ENCODE peak calls at places on chromosomes 5 and 9, in eight cellular contexts. L, E, P, W, M, K, V and S are unnamed samples. For H3K9me3, the result is how much of the 10 kb centered on the place peaks cover.

GRCh38 chr9:135526730-135527571 is 5.7 kb downstream of the LCN1 start:
- DNase-seq in L (peak), E (no peak), P (no peak), W (no peak), M (no peak), K (no peak), V (no peak), S (no peak)

GRCh38 chr9:127116946-127117345 is 5.5 kb downstream of the ANGPTL2 start:
- DNase-seq in L (no peak), E (no peak), P (no peak), W (peak), M (peak), K (no peak), V (no peak), S (no peak)

GRCh38 chr9:17613723-17614122 is 34.9 kb downstream of the SH3GL2 start:
- DNase-seq in L (peak), E (peak), P (no peak), W (peak), M (no peak), K (no peak), V (no peak), S (no peak)

GRCh38 chr9:82109626-82110025 is 121.1 kb downstream of the SPATA31D1 start:
- DNase-seq in L (no peak), E (no peak), P (no peak), W (no peak), M (no peak), K (no peak), V (no peak), S (no peak)

GRCh38 chr9:33139421-33140228 is 27.5 kb downstream of the B4GALT1 start:
- DNase-seq in L (peak), E (no peak), P (no peak), W (peak), M (no peak), K (no peak), V (no peak), S (peak)

GRCh38 chr9:37453827-37454226 is 11.4 kb downstream of the ZBTB5 start:
- DNase-seq in L (no peak), E (peak), P (no peak), W (no peak), M (no peak), K (no peak), V (no peak), S (no peak)

GRCh38 chr9:8784813-8785212 is 985.2 kb upstream of the DMAC1 start:
- DNase-seq in L (peak), E (no peak), P (no peak), W (no peak), M (no peak), K (no peak), V (no peak), S (no peak)

GRCh38 chr5:148428825-148429224 is 45.1 kb downstream of the FBXO38 start:
- DNase-seq in L (no peak), E (no peak), P (no peak), W (no peak), M (no peak), K (no peak), V (no peak), S (no peak)

GRCh38 chr5:4361626-4362281 is 766.1 kb downstream of the IRX1 start:
- DNase-seq in L (no peak), E (no peak), P (no peak), W (no peak), M (no peak), K (no peak), V (no peak), S (no peak)

GRCh38 chr5:112205840-112206239 is 213.2 kb downstream of the EPB41L4A start:
- DNase-seq in L (peak), E (no peak), P (no peak), W (no peak), M (no peak), K (no peak), V (no peak), S (no peak)

GRCh38 chr9:38737246-38737645 is 17.3 kb upstream of the FAM240B start:
- DNase-seq in L (no peak), E (no peak), P (no peak), W (no peak), M (no peak), K (peak), V (no peak), S (no peak)

GRCh38 chr5:14313986-14314690 is 171.0 kb downstream of the TRIO start:
- DNase-seq in L (no peak), E (no peak), P (no peak), W (no peak), M (no peak), K (no peak), V (no peak), S (no peak)

GRCh38 chr5:73274121-73274520 is 101.1 kb downstream of the TMEM174 start:
- DNase-seq in L (no peak), E (no peak), P (no peak), W (peak), M (no peak), K (no peak), V (no peak), S (no peak)

GRCh38 chr5:66324357-66324756 is 180.3 kb downstream of the SREK1 start:
- DNase-seq in L (no peak), E (no peak), P (no peak), W (no peak), M (no peak), K (no peak), V (no peak), S (no peak)

GRCh38 chr5:164306662-164307061 is 801.2 kb downstream of the MAT2B start:
- DNase-seq in L (no peak), E (no peak), P (no peak), W (no peak), M (no peak), K (no peak), V (no peak), S (no peak)

GRCh38 chr5:178793696-178794095 is 63.2 kb upstream of the ZNF354A start:
- DNase-seq in L (no peak), E (no peak), P (no peak), W (no peak), M (no peak), K (no peak), V (no peak), S (no peak)

GRCh38 chr5:178796165-178796945 is 63.4 kb upstream of the ZNF354B start:
- DNase-seq in L (no peak), E (no peak), P (no peak), W (no peak), M (no peak), K (no peak), V (no peak), S (no peak)

GRCh38 chr5:178791976-178792375 is 61.5 kb upstream of the ZNF354A start:
- DNase-seq in L (no peak), E (no peak), P (no peak), W (no peak), M (no peak), K (no peak), V (no peak), S (no peak)

GRCh38 chr5:178793156-178793555 is 62.7 kb upstream of the ZNF354A start:
- DNase-seq in L (peak), E (peak), P (no peak), W (no peak), M (peak), K (peak), V (peak), S (peak)

DNA sequence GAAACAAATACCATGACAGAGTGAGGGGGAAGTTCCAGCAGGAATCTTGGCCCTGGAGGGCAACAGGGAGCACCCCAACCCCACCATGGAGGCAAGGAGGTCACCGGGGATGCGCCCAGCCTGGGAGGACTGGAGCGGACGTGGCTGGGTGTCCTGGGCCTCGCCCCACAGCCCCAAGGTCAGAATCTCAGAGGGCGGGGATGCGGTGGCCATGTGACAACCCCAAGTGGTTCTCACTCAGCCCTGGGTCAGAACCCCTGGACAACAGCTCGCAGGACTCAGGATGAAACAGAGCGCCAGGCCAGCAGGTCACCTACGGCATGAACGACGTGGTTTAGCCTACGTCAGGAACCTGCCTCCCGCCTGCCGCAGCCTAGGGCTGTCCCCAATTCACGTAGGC is 64.0 kb upstream of the ZNF354A start:
- DNase-seq in L (no peak), E (no peak), P (no peak), W (no peak), M (no peak), K (no peak), V (no peak), S (no peak)
- H3K9me3 ChIP-seq in L (under half), E (under half), P (under half), W (under half), M (under half), K (under half), V (under half), S (under half)

GRCh38 chr5:60196382-60197113 is 303.0 kb upstream of the PDE4D start:
- DNase-seq in L (no peak), E (peak), P (no peak), W (peak), M (no peak), K (no peak), V (peak), S (peak)
- H2AFZ ChIP-seq in L (peak), E (peak), P (no peak), W (no peak), M (no peak), K (peak), V (no peak), S (no peak)

GRCh38 chr9:105883847-105884246 is 189.5 kb downstream of the TMEM38B start:
- DNase-seq in L (no peak), E (no peak), P (peak), W (no peak), M (no peak), K (no peak), V (no peak), S (no peak)

GRCh38 chr9:105886136-105886535 is 191.8 kb downstream of the TMEM38B start:
- DNase-seq in L (no peak), E (no peak), P (no peak), W (no peak), M (no peak), K (no peak), V (no peak), S (no peak)

GRCh38 chr9:105890046-105890822 is 195.9 kb downstream of the TMEM38B start:
- DNase-seq in L (no peak), E (no peak), P (no peak), W (no peak), M (no peak), K (no peak), V (no peak), S (no peak)

GRCh38 chr9:105884416-105884815 is 190.1 kb downstream of the TMEM38B start:
- DNase-seq in L (no peak), E (no peak), P (no peak), W (no peak), M (no peak), K (no peak), V (no peak), S (no peak)

DNA sequence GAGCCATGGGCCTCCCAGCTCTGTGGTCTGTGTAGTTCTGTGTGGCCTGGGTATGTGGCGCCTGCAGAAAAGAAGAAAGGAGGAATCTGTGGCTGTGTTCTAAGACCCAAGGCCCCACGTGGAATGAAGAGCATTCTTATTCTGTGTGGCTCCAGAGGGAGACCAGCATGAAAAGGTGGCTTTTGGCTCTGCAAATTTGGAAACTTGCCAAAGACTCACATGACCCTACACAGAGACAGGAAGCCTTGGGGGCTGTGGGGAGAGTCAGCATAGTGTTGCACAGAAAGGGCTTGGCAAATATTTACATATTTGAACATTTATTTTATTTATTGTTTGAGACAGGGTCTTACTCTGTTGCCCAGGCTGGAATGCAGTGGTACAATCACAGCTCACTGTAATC is 193.3 kb downstream of the TMEM38B start:
- DNase-seq in L (no peak), E (no peak), P (peak), W (no peak), M (no peak), K (no peak), V (no peak), S (no peak)
- TF ChIP-seq EZH2phosphoT487 in L (no peak), E (no peak), P (no peak), W (no peak), M (no peak), K (no peak), V (no peak), S (no peak)

GRCh38 chr5:71483355-71483754 is 27.9 kb downstream of the BDP1 start:
- DNase-seq in L (no peak), E (peak), P (no peak), W (peak), M (no peak), K (no peak), V (peak), S (no peak)

GRCh38 chr5:71481441-71481840 is 26.0 kb downstream of the BDP1 start:
- DNase-seq in L (no peak), E (no peak), P (no peak), W (no peak), M (no peak), K (no peak), V (no peak), S (no peak)

DNA sequence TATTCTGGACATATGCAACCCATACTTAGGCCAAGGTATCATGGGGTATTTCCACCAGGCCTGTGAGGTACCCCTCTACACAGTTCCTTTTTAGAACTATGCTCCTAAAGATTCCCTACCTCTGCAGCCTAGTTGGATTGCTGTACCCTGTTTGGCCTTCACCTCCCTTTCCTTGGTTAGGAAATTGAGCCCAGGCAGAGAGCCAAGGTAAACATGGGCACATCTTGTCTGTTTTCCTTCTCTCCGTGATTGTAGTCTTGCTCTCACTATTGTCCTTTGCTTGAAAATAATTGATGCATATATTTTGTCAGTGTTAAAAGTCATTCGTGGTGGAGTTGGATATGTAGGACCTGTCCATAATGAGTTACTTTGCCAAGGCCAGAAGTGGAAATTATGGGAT is 26.7 kb downstream of the BDP1 start:
- DNase-seq in L (no peak), E (peak), P (no peak), W (peak), M (no peak), K (no peak), V (no peak), S (no peak)
- H3K9me3 ChIP-seq in L (under half), E (under half), P (under half), W (under half), M (under half), K (under half), V (under half), S (under half)

GRCh38 chr5:126597156-126597555 is 2.1 kb upstream of the ALDH7A1 start:
- DNase-seq in L (no peak), E (peak), P (no peak), W (peak), M (no peak), K (no peak), V (no peak), S (no peak)

GRCh38 chr5:126595486-126596083 is 566 bp upstream of the ALDH7A1 start:
- DNase-seq in L (no peak), E (no peak), P (no peak), W (no peak), M (no peak), K (no peak), V (no peak), S (no peak)

GRCh38 chr5:126591549-126591948 is 3.5 kb downstream of the ALDH7A1 start:
- DNase-seq in L (no peak), E (no peak), P (no peak), W (no peak), M (no peak), K (no peak), V (no peak), S (no peak)

GRCh38 chr5:126594676-126595485 is at the start of gene ALDH7A1:
- DNase-seq in L (peak), E (peak), P (no peak), W (peak), M (no peak), K (peak), V (peak), S (peak)

GRCh38 chr5:126594077-126594476 is 942 bp downstream of the ALDH7A1 start:
- DNase-seq in L (peak), E (peak), P (no peak), W (peak), M (no peak), K (no peak), V (no peak), S (peak)
- H2AFZ ChIP-seq in L (no peak), E (peak), P (no peak), W (peak), M (no peak), K (no peak), V (peak), S (no peak)

GRCh38 chr9:108396193-108396592 is 459.6 kb downstream of the ACTL7B start:
- DNase-seq in L (no peak), E (no peak), P (no peak), W (no peak), M (no peak), K (no peak), V (no peak), S (no peak)
- TF ChIP-seq EZH2phosphoT487 in L (no peak), E (no peak), P (no peak), W (no peak), M (no peak), K (no peak), V (no peak), S (no peak)

DNA sequence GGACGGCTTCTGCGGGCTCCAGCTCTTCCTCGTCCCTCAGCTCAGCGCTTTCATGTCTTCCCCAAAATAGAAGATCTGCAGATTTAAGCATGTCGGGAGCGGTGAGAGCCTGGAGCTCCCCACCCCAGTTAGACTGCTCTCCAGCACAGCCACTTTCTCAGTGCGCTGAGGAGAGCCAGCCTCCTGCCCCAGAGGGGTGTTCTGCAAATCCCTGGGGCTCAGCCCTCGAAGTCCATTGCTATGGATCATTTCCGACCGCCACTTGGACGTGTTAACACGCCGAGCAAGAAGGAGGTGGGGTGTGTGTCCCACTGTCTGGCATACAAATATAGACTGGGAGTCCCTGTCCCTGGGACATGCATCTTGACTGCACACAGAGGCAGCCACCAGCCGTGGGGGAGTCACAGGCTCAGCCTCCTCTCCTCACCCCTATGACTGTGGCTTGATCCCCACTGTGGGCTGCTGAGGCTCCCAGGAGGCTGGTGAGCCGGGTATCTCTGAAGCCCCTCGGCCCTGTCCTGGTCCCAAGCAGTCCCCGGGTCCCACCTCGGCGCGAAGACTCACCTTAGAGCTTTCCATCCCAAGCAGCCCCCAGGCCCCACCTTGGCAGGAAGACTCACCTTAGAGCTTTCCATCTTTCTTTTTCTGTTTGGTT is 30.0 kb upstream of the RNF130 start:
- DNase-seq in L (no peak), E (no peak), P (no peak), W (no peak), M (no peak), K (no peak), V (no peak), S (no peak)
- H3K9me3 ChIP-seq in L (under half), E (under half), P (under half), W (under half), M (under half), K (under half), V (under half), S (under half)

GRCh38 chr9:99075246-99075912 is 29.5 kb upstream of the TGFBR1 start:
- DNase-seq in L (no peak), E (peak), P (no peak), W (peak), M (no peak), K (no peak), V (no peak), S (no peak)

GRCh38 chr9:99073347-99073746 is 31.6 kb upstream of the TGFBR1 start:
- DNase-seq in L (no peak), E (no peak), P (no peak), W (no peak), M (no peak), K (no peak), V (no peak), S (no peak)

GRCh38 chr9:99076030-99076429 is 28.9 kb upstream of the TGFBR1 start:
- DNase-seq in L (no peak), E (no peak), P (no peak), W (no peak), M (no peak), K (no peak), V (no peak), S (no peak)

GRCh38 chr9:99073985-99074901 is 30.7 kb upstream of the TGFBR1 start:
- DNase-seq in L (no peak), E (no peak), P (no peak), W (no peak), M (no peak), K (no peak), V (no peak), S (no peak)

GRCh38 chr9:99074902-99075245 is 30.0 kb upstream of the TGFBR1 start:
- DNase-seq in L (no peak), E (no peak), P (no peak), W (no peak), M (no peak), K (no peak), V (no peak), S (no peak)
- H2AFZ ChIP-seq in L (no peak), E (no peak), P (no peak), W (peak), M (no peak), K (no peak), V (no peak), S (no peak)

DNA sequence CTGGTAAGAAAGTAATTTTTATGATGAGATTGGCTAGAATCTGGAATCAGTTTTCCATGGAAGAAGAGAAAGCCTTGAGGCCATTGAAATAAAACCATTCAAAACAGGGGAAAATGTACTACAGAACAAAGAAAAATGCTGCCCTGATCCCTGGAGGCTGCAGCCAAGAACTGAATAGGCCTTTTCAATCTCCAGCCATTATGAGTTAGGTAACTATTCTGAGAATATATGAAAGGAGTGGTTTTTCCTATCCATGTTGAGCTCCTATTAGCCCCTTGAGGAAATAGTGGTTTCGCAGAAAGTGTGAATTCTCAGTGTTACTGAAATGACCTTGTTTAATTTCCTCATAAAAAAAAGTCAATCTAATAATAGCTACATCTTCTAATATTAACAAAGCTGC is 408.5 kb upstream of the GRAMD2B start:
- DNase-seq in L (no peak), E (no peak), P (no peak), W (no peak), M (no peak), K (no peak), V (no peak), S (no peak)
- TF ChIP-seq EZH2phosphoT487 in L (no peak), E (no peak), P (no peak), W (no peak), M (no peak), K (no peak), V (no peak), S (no peak)

GRCh38 chr5:133854554-133854953 is 113.9 kb downstream of the C5orf15 start:
- DNase-seq in L (no peak), E (no peak), P (no peak), W (no peak), M (no peak), K (no peak), V (no peak), S (no peak)

GRCh38 chr5:133849116-133849515 is 119.3 kb downstream of the C5orf15 start:
- DNase-seq in L (no peak), E (no peak), P (no peak), W (no peak), M (no peak), K (no peak), V (no peak), S (no peak)

GRCh38 chr5:133850811-133851210 is 117.6 kb downstream of the C5orf15 start:
- DNase-seq in L (no peak), E (no peak), P (no peak), W (no peak), M (no peak), K (no peak), V (no peak), S (no peak)

GRCh38 chr5:133859073-133859472 is 109.4 kb downstream of the C5orf15 start:
- DNase-seq in L (no peak), E (no peak), P (peak), W (no peak), M (no peak), K (no peak), V (no peak), S (no peak)

GRCh38 chr5:133853972-133854371 is 114.5 kb downstream of the C5orf15 start:
- DNase-seq in L (peak), E (no peak), P (no peak), W (no peak), M (no peak), K (no peak), V (no peak), S (no peak)
- H3K9me3 ChIP-seq in L (under half), E (under half), P (under half), W (under half), M (under half), K (under half), V (under half), S (under half)